ENCODE peak calls at places on chromosomes 2 and 18, in five cellular contexts. F is GM23338, S is mammary epithelial cell, I is A549, Q is GM12878. V is an unnamed sample.

GRCh38 chr2:203664029-203664755 is 42.2 kb upstream of the CD28 start:
- DNase-seq in F (no peak), S (peak; percentile 71), I (no peak), Q (no peak), V (no peak)

GRCh38 chr2:60152226-60152833 is 401.1 kb downstream of the BCL11A start:
- DNase-seq in F (peak; percentile 82), S (peak; percentile 21), I (peak; percentile 49), Q (no peak), V (peak; percentile 89)

GRCh38 chr18:44232500-44232899 is 448.2 kb upstream of the SETBP1 start:
- DNase-seq in F (no peak), S (no peak), I (no peak), Q (no peak), V (no peak)

GRCh38 chr2:55887906-55888625 is 35.5 kb downstream of the EFEMP1 start:
- DNase-seq in F (no peak), S (peak; percentile 92), I (peak; percentile 41), Q (no peak), V (no peak)

GRCh38 chr2:224847961-224848850 is 132.0 kb upstream of the CCDC195 start:
- DNase-seq in F (no peak), S (peak; percentile 84), I (peak; percentile 64), Q (no peak), V (no peak)

GRCh38 chr2:38523728-38524437 is 78.8 kb downstream of the HNRNPLL start:
- DNase-seq in F (peak; percentile 72), S (no peak), I (no peak), Q (no peak), V (peak; percentile 92)

GRCh38 chr18:22169889-22170420 is 566 bp downstream of the GATA6 start:
- DNase-seq in F (peak; percentile 67), S (no peak), I (no peak), Q (no peak), V (no peak)

GRCh38 chr18:21453512-21453862 is 147.0 kb downstream of the ESCO1 start:
- DNase-seq in F (no peak), S (peak; percentile 18), I (no peak), Q (no peak), V (no peak)

GRCh38 chr18:62485684-62486083 is 37.1 kb upstream of the ZCCHC2 start:
- DNase-seq in F (no peak), S (peak; percentile 96), I (peak; percentile 67), Q (no peak), V (no peak)

GRCh38 chr2:166675553-166675952 is 181.5 kb upstream of the SCN7A start:
- DNase-seq in F (no peak), S (no peak), I (no peak), Q (no peak), V (no peak)

GRCh38 chr2:180934911-180935310 is 45.5 kb upstream of the UBE2E3 start:
- DNase-seq in F (no peak), S (no peak), I (no peak), Q (no peak), V (no peak)

GRCh38 chr2:113858764-113859163 is 31.1 kb upstream of the ACTR3 start:
- DNase-seq in F (no peak), S (peak; percentile 85), I (peak; percentile 67), Q (no peak), V (no peak)

GRCh38 chr2:145323512-145323911 is 803.6 kb upstream of the ZEB2 start:
- DNase-seq in F (no peak), S (peak; percentile 74), I (no peak), Q (no peak), V (no peak)

GRCh38 chr2:217231212-217231611 is 371.3 kb upstream of the TNP1 start:
- DNase-seq in F (no peak), S (no peak), I (no peak), Q (no peak), V (no peak)

GRCh38 chr2:168722592-168722991 is 79.8 kb upstream of the NOSTRIN start:
- DNase-seq in F (no peak), S (peak; percentile 44), I (no peak), Q (no peak), V (no peak)

GRCh38 chr18:7117390-7118355 is at the start of gene LAMA1:
- DNase-seq in F (peak; percentile 83), S (no peak), I (no peak), Q (no peak), V (no peak)

GRCh38 chr2:54240515-54241219 is 15.4 kb downstream of the TSPYL6 start:
- DNase-seq in F (peak; percentile 64), S (peak; percentile 9), I (no peak), Q (no peak), V (no peak)

GRCh38 chr2:96264656-96265348 is 995 bp downstream of the TMEM127 start:
- DNase-seq in F (peak; percentile 50), S (no peak), I (no peak), Q (no peak), V (peak; percentile 77)

GRCh38 chr2:105682401-105682800 is 62.3 kb upstream of the NCK2 start:
- DNase-seq in F (no peak), S (no peak), I (no peak), Q (no peak), V (no peak)

GRCh38 chr18:13217466-13217961 is 1.0 kb upstream of the LDLRAD4 start:
- DNase-seq in F (peak; percentile 67), S (peak; percentile 11), I (peak; percentile 39), Q (no peak), V (no peak)

GRCh38 chr2:54891901-54892300 is 158.3 kb downstream of the RTN4 start:
- DNase-seq in F (no peak), S (no peak), I (no peak), Q (no peak), V (no peak)

GRCh38 chr2:100752628-100753333 is 67.2 kb upstream of the NPAS2 start:
- DNase-seq in F (no peak), S (peak; percentile 92), I (peak; percentile 59), Q (no peak), V (peak; percentile 62)

GRCh38 chr2:74515271-74516069 is 1.2 kb downstream of the TLX2 start:
- DNase-seq in F (peak; percentile 69), S (no peak), I (no peak), Q (no peak), V (no peak)

GRCh38 chr18:44862112-44862511 is 181.4 kb downstream of the SETBP1 start:
- DNase-seq in F (no peak), S (no peak), I (no peak), Q (no peak), V (no peak)

GRCh38 chr2:85990084-85990483 is 101.3 kb upstream of the ST3GAL5 start:
- DNase-seq in F (no peak), S (no peak), I (no peak), Q (no peak), V (no peak)

GRCh38 chr2:85987266-85988178 is 98.7 kb upstream of the ST3GAL5 start:
- DNase-seq in F (no peak), S (no peak), I (no peak), Q (no peak), V (no peak)

GRCh38 chr2:85989288-85989865 is 100.6 kb upstream of the ST3GAL5 start:
- DNase-seq in F (no peak), S (no peak), I (no peak), Q (no peak), V (no peak)

GRCh38 chr2:85988210-85988913 is 99.6 kb upstream of the ST3GAL5 start:
- DNase-seq in F (no peak), S (no peak), I (no peak), Q (no peak), V (no peak)

GRCh38 chr2:85988914-85989270 is 100.1 kb upstream of the ST3GAL5 start:
- DNase-seq in F (no peak), S (no peak), I (no peak), Q (no peak), V (no peak)
- H3K27ac ChIP-seq in F (no peak overlapping the region), S (no peak overlapping the region), I (peak overlapping the region; percentile 42), Q (no peak overlapping the region), V (no peak overlapping the region)

GRCh38 chr18:63708650-63709049 is 5.9 kb downstream of the SERPINB11 start:
- DNase-seq in F (no peak), S (peak; percentile 39), I (no peak), Q (no peak), V (no peak)
- H3K4me2 ChIP-seq in F (no peak overlapping the region), S (no peak overlapping the region), I (no peak overlapping the region), Q (no peak overlapping the region), V (no peak overlapping the region)

DNA sequence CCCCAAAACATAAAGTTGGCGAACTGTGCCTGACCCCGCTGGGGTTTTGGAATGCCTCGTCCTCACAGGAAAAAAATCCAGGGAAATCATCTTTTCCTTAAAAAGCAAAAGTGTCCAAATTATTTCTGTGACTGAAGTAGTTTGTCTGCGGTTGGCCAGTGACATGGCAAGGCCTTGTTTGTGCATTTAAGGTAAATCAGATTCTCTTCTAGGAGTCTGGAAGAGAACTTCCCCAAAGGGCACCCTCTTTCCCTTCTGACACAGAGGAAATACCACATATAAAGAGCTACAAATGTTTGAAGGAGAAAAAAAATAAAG is 737 bp upstream of the CYB5A start:
- DNase-seq in F (no peak), S (no peak), I (no peak), Q (no peak), V (no peak)
- H3K27ac ChIP-seq in F (peak overlapping the region; percentile 5), S (no peak overlapping the region), I (peak overlapping the region; percentile 91), Q (peak overlapping the region; percentile 18), V (no peak overlapping the region)

GRCh38 chr2:238107525-238108422 is 7.6 kb downstream of the ESPNL start:
- DNase-seq in F (no peak), S (no peak), I (no peak), Q (peak; percentile 70), V (peak; percentile 88)

GRCh38 chr2:238105506-238106338 is 5.6 kb downstream of the ESPNL start:
- DNase-seq in F (no peak), S (no peak), I (no peak), Q (no peak), V (no peak)

GRCh38 chr2:238106698-238107524 is 6.8 kb downstream of the ESPNL start:
- DNase-seq in F (peak; percentile 76), S (no peak), I (no peak), Q (no peak), V (peak; percentile 81)

GRCh38 chr2:238104521-238105311 is 4.6 kb downstream of the ESPNL start:
- DNase-seq in F (no peak), S (no peak), I (no peak), Q (no peak), V (no peak)

GRCh38 chr2:238106339-238106697 is 6.2 kb downstream of the ESPNL start:
- DNase-seq in F (peak; percentile 56), S (no peak), I (no peak), Q (no peak), V (no peak)
- H3K4me2 ChIP-seq in F (no peak overlapping the region), S (no peak overlapping the region), I (no peak overlapping the region), Q (no peak overlapping the region), V (peak overlapping the region; percentile 70)

V was measured in Karpas-422.